ENCODE peak calls at places on chromosomes 11 and 22, in eight cellular contexts. W is LoVo; E is NCI-H2081; M is osteocyte; D is adrenal gland; T is naive thymus-derived CD4-positive, alpha-beta T cell; I is Calu3; G is naive thymus-derived CD8-positive, alpha-beta T cell. Z is an unnamed sample.

GRCh38 chr11:68460741-68461283 is at the start of gene PPP6R3:
- DNase-seq in M (no peak), G (no peak), W (no peak), E (no peak), D (no peak), I (no peak), T (no peak), Z (no peak)

GRCh38 chr22:47063071-47063509 is 300.6 kb downstream of the TBC1D22A start:
- DNase-seq in D (no peak), I (no peak), W (no peak), E (no peak), T (no peak), M (no peak), G (peak), Z (no peak)

GRCh38 chr11:65555693-65556231 is 2.4 kb downstream of the LTBP3 start:
- DNase-seq in T (no peak), G (no peak), M (no peak), W (peak), I (peak), E (no peak), D (peak), Z (peak)

GRCh38 chr11:76740772-76741171 is 42.4 kb upstream of the TSKU start:
- DNase-seq in G (no peak), E (no peak), D (no peak), I (no peak), M (no peak), T (no peak), W (no peak), Z (no peak)

GRCh38 chr11:19790831-19791552 is 78.4 kb downstream of the NAV2 start:
- DNase-seq in W (no peak), D (no peak), E (peak), I (no peak), G (no peak), M (no peak), T (no peak), Z (no peak)

GRCh38 chr22:31977141-31977781 is 32.9 kb downstream of the YWHAH start:
- DNase-seq in I (peak), G (peak), W (peak), M (peak), D (peak), E (peak), T (peak), Z (peak)

GRCh38 chr11:37946155-37946766 is 1348.2 kb upstream of the RAG2 start:
- DNase-seq in D (peak), G (no peak), T (no peak), M (no peak), W (peak), I (peak), E (peak), Z (peak)

GRCh38 chr11:134124660-134125451 is 56.0 kb downstream of the JAM3 start:
- DNase-seq in D (peak), W (no peak), E (no peak), M (no peak), T (peak), I (peak), G (no peak), Z (no peak)

GRCh38 chr11:123384116-123384515 is 46.0 kb upstream of the GRAMD1B start:
- DNase-seq in I (no peak), G (no peak), M (no peak), D (no peak), T (no peak), E (no peak), W (no peak), Z (no peak)

GRCh38 chr11:50174189-50174588 is 141.5 kb downstream of the OR4C45 start:
- DNase-seq in D (no peak), G (no peak), M (no peak), E (no peak), T (peak), W (no peak), I (no peak), Z (no peak)

GRCh38 chr11:130212431-130212961 is 52.9 kb downstream of the ST14 start:
- DNase-seq in I (no peak), M (peak), G (peak), D (peak), T (no peak), E (no peak), W (no peak), Z (no peak)

GRCh38 chr11:62540804-62541671 is 5.6 kb downstream of the AHNAK start:
- DNase-seq in T (no peak), I (no peak), D (peak), G (no peak), W (no peak), E (no peak), M (no peak), Z (no peak)

GRCh38 chr11:12122083-12122482 is 11.7 kb downstream of the MICAL2 start:
- DNase-seq in D (no peak), I (peak), M (no peak), T (no peak), G (no peak), W (no peak), E (peak), Z (no peak)

GRCh38 chr11:117934526-117935307 is 5.5 kb upstream of the TMPRSS13 start:
- DNase-seq in I (no peak), E (no peak), G (no peak), D (no peak), T (no peak), W (no peak), M (no peak), Z (no peak)

GRCh38 chr11:15815246-15816209 is 540.8 kb downstream of the SOX6 start:
- DNase-seq in W (no peak), T (no peak), E (no peak), M (no peak), I (no peak), D (no peak), G (no peak), Z (no peak)

GRCh38 chr22:24772493-24773220 is 1.9 kb downstream of the PIWIL3 start:
- DNase-seq in M (no peak), I (peak), E (no peak), G (no peak), T (no peak), W (peak), D (peak), Z (peak)

GRCh38 chr11:48116843-48117242 is 99.8 kb upstream of the OR4B1 start:
- DNase-seq in T (no peak), E (no peak), W (no peak), M (no peak), D (no peak), I (peak), G (no peak), Z (peak)

GRCh38 chr11:72075756-72076155 is 4.6 kb downstream of the NUMA1 start:
- DNase-seq in I (no peak), W (no peak), T (no peak), D (no peak), G (no peak), E (no peak), M (no peak), Z (no peak)

GRCh38 chr11:47867821-47868220 is 19.7 kb upstream of the NUP160 start:
- DNase-seq in W (no peak), G (no peak), I (no peak), E (no peak), T (no peak), M (no peak), D (no peak), Z (no peak)

GRCh38 chr11:72753341-72754148 is 1.3 kb upstream of the ARAP1 start:
- DNase-seq in W (no peak), I (no peak), D (no peak), T (no peak), M (no peak), G (peak), E (no peak), Z (no peak)

GRCh38 chr11:35214792-35215193 is 75.8 kb downstream of the CD44 start:
- DNase-seq in E (no peak), G (no peak), W (peak), I (peak), T (no peak), M (no peak), D (no peak), Z (peak)

GRCh38 chr11:87020764-87021365 is 16.9 kb upstream of the TMEM135 start:
- DNase-seq in T (no peak), W (no peak), I (no peak), M (no peak), G (no peak), E (no peak), D (no peak), Z (peak)

GRCh38 chr22:45228401-45228754 is 12.3 kb downstream of the KIAA0930 start:
- DNase-seq in G (no peak), I (no peak), D (no peak), E (no peak), T (no peak), M (no peak), W (no peak), Z (no peak)

GRCh38 chr11:44149651-44150050 is 54.2 kb downstream of the EXT2 start:
- DNase-seq in M (no peak), E (no peak), I (no peak), T (no peak), G (no peak), W (no peak), D (no peak), Z (no peak)

GRCh38 chr22:23098718-23099524 is 28.6 kb downstream of the GNAZ start:
- DNase-seq in T (no peak), G (no peak), W (no peak), D (peak), E (no peak), M (no peak), I (no peak), Z (no peak)

GRCh38 chr22:39090426-39091064 is 6.5 kb upstream of the APOBEC3H start:
- DNase-seq in M (no peak), I (no peak), D (no peak), E (no peak), G (peak), W (peak), T (peak), Z (no peak)

GRCh38 chr22:32823024-32823730 is 21.7 kb downstream of the TIMP3 start:
- DNase-seq in I (peak), T (no peak), G (no peak), W (peak), D (peak), M (no peak), E (no peak), Z (peak)

GRCh38 chr22:25030636-25031035 is 78.1 kb downstream of the KIAA1671 start:
- DNase-seq in M (no peak), D (peak), E (no peak), I (no peak), W (no peak), G (no peak), T (no peak), Z (no peak)

GRCh38 chr22:40033586-40034380 is 39.0 kb downstream of the FAM83F start:
- DNase-seq in D (no peak), T (no peak), M (no peak), W (no peak), I (no peak), E (peak), G (no peak), Z (no peak)

GRCh38 chr11:67083786-67084366 is 27.2 kb downstream of the RHOD start:
- DNase-seq in W (no peak), D (no peak), E (no peak), T (no peak), M (no peak), I (no peak), G (no peak), Z (no peak)

GRCh38 chr11:118265954-118266353 is 1.9 kb upstream of the MPZL2 start:
- DNase-seq in W (peak), T (no peak), G (no peak), I (peak), M (no peak), D (peak), E (no peak), Z (no peak)

GRCh38 chr11:87820026-87820425 is 355.2 kb downstream of the RAB38 start:
- DNase-seq in M (no peak), W (no peak), D (no peak), E (no peak), T (no peak), G (no peak), I (no peak), Z (no peak)

GRCh38 chr22:44094751-44095302 is 70.7 kb downstream of the PARVB start:
- DNase-seq in I (no peak), T (no peak), E (no peak), G (no peak), M (no peak), D (no peak), W (no peak), Z (no peak)

GRCh38 chr11:3665336-3666022 is 5.7 kb downstream of the CHRNA10 start:
- DNase-seq in I (no peak), M (no peak), T (no peak), E (no peak), G (peak), D (no peak), W (no peak), Z (no peak)

Z was measured in foreskin fibroblast.